ENCODE peak calls at places on chromosomes 4 and X, in seven cellular contexts. N is progenitor cell of endocrine pancreas, P is HTR-8/SVneo, D is iris pigment epithelial cell, U is endothelial cell of umbilical vein, L is astrocyte of the spinal cord, S is NB4. K is an unnamed sample.
A peak's percentile ranks its signal among the peaks of the same experiment; 100 is the strongest.

GRCh38 chrX:29627833-29628232 is 587.5 kb upstream of the MAGEB2 start:
- DNase-seq in N (no peak), P (no peak), D (peak; percentile 12), U (no peak), L (no peak), S (no peak), K (no peak)

GRCh38 chr4:16530688-16531635 is 304.7 kb upstream of the TAPT1 start:
- DNase-seq in N (no peak), P (no peak), D (peak; percentile 75), U (peak; percentile 65), L (peak; percentile 5), S (no peak), K (peak; percentile 30)

GRCh38 chrX:82218361-82218760 is 1016.5 kb downstream of the SH3BGRL start:
- DNase-seq in N (no peak), P (no peak), D (peak; percentile 23), U (no peak), L (no peak), S (peak; percentile 72), K (peak; percentile 59)

GRCh38 chrX:45274576-45274975 is 73.9 kb upstream of the DIPK2B start:
- DNase-seq in N (no peak), P (no peak), D (peak; percentile 50), U (peak; percentile 55), L (peak; percentile 5), S (no peak), K (no peak)

GRCh38 chr4:15653864-15654391 is 1.2 kb downstream of the FBXL5 start:
- DNase-seq in N (no peak), P (peak; percentile 23), D (peak; percentile 75), U (peak; percentile 72), L (peak; percentile 64), S (peak; percentile 79), K (no peak)

GRCh38 chr4:129092636-129093172 is 635 bp downstream of the SCLT1 start:
- DNase-seq in N (no peak), P (no peak), D (peak; percentile 25), U (no peak), L (no peak), S (peak; percentile 32), K (no peak)

GRCh38 chr4:25051534-25051933 is 20.8 kb upstream of the LGI2 start:
- DNase-seq in N (no peak), P (no peak), D (peak; percentile 16), U (no peak), L (peak; percentile 30), S (peak; percentile 19), K (no peak)

GRCh38 chrX:136497556-136498048 is at the start of gene HTATSF1:
- DNase-seq in N (no peak), P (no peak), D (no peak), U (peak; percentile 20), L (no peak), S (no peak), K (no peak)

GRCh38 chrX:137432609-137433008 is 133.3 kb upstream of the ZIC3 start:
- DNase-seq in N (no peak), P (no peak), D (peak; percentile 3), U (no peak), L (peak; percentile 6), S (peak; percentile 40), K (no peak)

GRCh38 chr4:3870567-3870962 is 104.4 kb downstream of the ADRA2C start:
- DNase-seq in N (no peak), P (no peak), D (no peak), U (no peak), L (no peak), S (no peak), K (no peak)